ENCODE peak calls at places on chromosomes 7 and 10, in four cellular contexts. One of them, this sample, is unnamed.

GRCh38 chr10:7538970-7539694 is 127.6 kb downstream of the ITIH5 start:
- DNase-seq in SK-N-SH: no peak
- DNase-seq in A549: no peak
- DNase-seq in transverse colon: no peak
- DNase-seq in this sample: no peak

GRCh38 chr7:68963547-68963946 is 634.7 kb upstream of the AUTS2 start:
- DNase-seq in SK-N-SH: no peak
- DNase-seq in transverse colon: no peak
- DNase-seq in A549: peak; percentile 71
- DNase-seq in this sample: peak; percentile 63

GRCh38 chr10:83677795-83678194 is 461.5 kb upstream of the GHITM start:
- DNase-seq in SK-N-SH: no peak
- DNase-seq in transverse colon: no peak
- DNase-seq in A549: no peak
- DNase-seq in this sample: peak; percentile 72

GRCh38 chr7:26178272-26178960 is 22.1 kb downstream of the HNRNPA2B1 start:
- DNase-seq in SK-N-SH: no peak
- DNase-seq in A549: no peak
- DNase-seq in transverse colon: no peak
- DNase-seq in this sample: no peak

GRCh38 chr7:120089968-120090367 is 183.0 kb upstream of the KCND2 start:
- DNase-seq in transverse colon: no peak
- DNase-seq in A549: peak; percentile 45
- DNase-seq in SK-N-SH: peak; percentile 3
- DNase-seq in this sample: no peak

GRCh38 chr10:124512600-124512999 is 51.0 kb downstream of the LHPP start:
- DNase-seq in SK-N-SH: no peak
- DNase-seq in A549: no peak
- DNase-seq in transverse colon: no peak
- DNase-seq in this sample: peak; percentile 26

GRCh38 chr10:86357676-86358075 is 8.9 kb downstream of the GRID1 start:
- DNase-seq in transverse colon: no peak
- DNase-seq in A549: no peak
- DNase-seq in SK-N-SH: no peak
- DNase-seq in this sample: peak; percentile 24

GRCh38 chr10:118621304-118621942 is 26.0 kb upstream of the PRLHR start:
- DNase-seq in SK-N-SH: peak; percentile 33
- DNase-seq in A549: no peak
- DNase-seq in transverse colon: no peak
- DNase-seq in this sample: no peak

GRCh38 chr10:5297466-5297865 is 67.3 kb upstream of the UCN3 start:
- DNase-seq in SK-N-SH: no peak
- DNase-seq in transverse colon: no peak
- DNase-seq in A549: no peak
- DNase-seq in this sample: peak; percentile 75

GRCh38 chr10:118973744-118974143 is 55.8 kb upstream of the NANOS1 start:
- DNase-seq in A549: no peak
- DNase-seq in transverse colon: no peak
- DNase-seq in SK-N-SH: no peak
- DNase-seq in this sample: no peak

GRCh38 chr10:92544296-92544695 is 29.6 kb downstream of the IDE start:
- DNase-seq in SK-N-SH: peak; percentile 25
- DNase-seq in transverse colon: no peak
- DNase-seq in A549: no peak
- DNase-seq in this sample: no peak

GRCh38 chr7:11811709-11812108 is 20.3 kb downstream of the THSD7A start:
- DNase-seq in A549: no peak
- DNase-seq in SK-N-SH: no peak
- DNase-seq in transverse colon: no peak
- DNase-seq in this sample: no peak

GRCh38 chr7:76155938-76156337 is 45.8 kb upstream of the SRRM3 start:
- DNase-seq in transverse colon: peak; percentile 43
- DNase-seq in SK-N-SH: no peak
- DNase-seq in A549: peak; percentile 31
- DNase-seq in this sample: peak; percentile 75

GRCh38 chr7:46810986-46811385 is 770.9 kb downstream of the TNS3 start:
- DNase-seq in A549: no peak
- DNase-seq in transverse colon: no peak
- DNase-seq in SK-N-SH: no peak
- DNase-seq in this sample: no peak

GRCh38 chr7:18580945-18581344 is 85.4 kb downstream of the HDAC9 start:
- DNase-seq in transverse colon: no peak
- DNase-seq in SK-N-SH: no peak
- DNase-seq in A549: no peak
- DNase-seq in this sample: no peak

GRCh38 chr10:69847458-69847857 is 45.8 kb downstream of the COL13A1 start:
- DNase-seq in SK-N-SH: no peak
- DNase-seq in A549: no peak
- DNase-seq in transverse colon: no peak
- DNase-seq in this sample: no peak

GRCh38 chr10:121910673-121911420 is 17.0 kb downstream of the ATE1 start:
- DNase-seq in SK-N-SH: no peak
- DNase-seq in transverse colon: no peak
- DNase-seq in A549: peak; percentile 68
- DNase-seq in this sample: no peak

GRCh38 chr7:27364344-27364758 is 121.7 kb downstream of the EVX1 start:
- DNase-seq in A549: no peak
- DNase-seq in SK-N-SH: no peak
- DNase-seq in transverse colon: peak; percentile 44
- DNase-seq in this sample: peak; percentile 94

GRCh38 chr10:128837478-128837877 is 629.6 kb upstream of the MGMT start:
- DNase-seq in A549: no peak
- DNase-seq in transverse colon: no peak
- DNase-seq in SK-N-SH: no peak
- DNase-seq in this sample: no peak

GRCh38 chr7:91230100-91230499 is 34.1 kb upstream of the FZD1 start:
- DNase-seq in transverse colon: no peak
- DNase-seq in A549: no peak
- DNase-seq in SK-N-SH: no peak
- DNase-seq in this sample: no peak

GRCh38 chr10:91296471-91296870 is 76.0 kb downstream of the PCGF5 start:
- DNase-seq in SK-N-SH: peak; percentile 42
- DNase-seq in A549: peak; percentile 62
- DNase-seq in transverse colon: no peak
- DNase-seq in this sample: no peak

GRCh38 chr7:33982425-33982786 is 77.1 kb downstream of the BMPER start:
- DNase-seq in SK-N-SH: no peak
- DNase-seq in A549: peak; percentile 67
- DNase-seq in transverse colon: no peak
- DNase-seq in this sample: no peak

GRCh38 chr7:151223728-151224127 is 3.3 kb downstream of the ABCF2 start:
- DNase-seq in transverse colon: no peak
- DNase-seq in SK-N-SH: no peak
- DNase-seq in A549: no peak
- DNase-seq in this sample: no peak
- TF ChIP-seq CTCF in transverse colon: no peak
- TF ChIP-seq CTCF in SK-N-SH: peak; percentile 13
- TF ChIP-seq CTCF in A549: no peak
- TF ChIP-seq CTCF in this sample: no peak

GRCh38 chr10:100886099-100886498 is 26.7 kb upstream of the SLF2 start:
- DNase-seq in A549: no peak
- DNase-seq in SK-N-SH: no peak
- DNase-seq in transverse colon: no peak
- DNase-seq in this sample: no peak
- H3K4me3 ChIP-seq in A549: no peak overlapping the region
- H3K4me3 ChIP-seq in SK-N-SH: no peak overlapping the region
- H3K4me3 ChIP-seq in transverse colon: no peak overlapping the region
- H3K4me3 ChIP-seq in this sample: no peak overlapping the region

GRCh38 chr10:80659284-80659683 is 121.6 kb downstream of the SH2D4B start:
- DNase-seq in transverse colon: no peak
- DNase-seq in SK-N-SH: no peak
- DNase-seq in A549: no peak
- DNase-seq in this sample: no peak

GRCh38 chr10:80662429-80663211 is 124.9 kb downstream of the SH2D4B start:
- DNase-seq in A549: peak; percentile 84
- DNase-seq in transverse colon: peak; percentile 85
- DNase-seq in SK-N-SH: peak; percentile 77
- DNase-seq in this sample: peak; percentile 89

GRCh38 chr10:80660266-80660665 is 122.6 kb downstream of the SH2D4B start:
- DNase-seq in SK-N-SH: no peak
- DNase-seq in transverse colon: no peak
- DNase-seq in A549: no peak
- DNase-seq in this sample: no peak

GRCh38 chr10:80660736-80661135 is 123.0 kb downstream of the SH2D4B start:
- DNase-seq in transverse colon: no peak
- DNase-seq in A549: no peak
- DNase-seq in SK-N-SH: no peak
- DNase-seq in this sample: no peak

DNA sequence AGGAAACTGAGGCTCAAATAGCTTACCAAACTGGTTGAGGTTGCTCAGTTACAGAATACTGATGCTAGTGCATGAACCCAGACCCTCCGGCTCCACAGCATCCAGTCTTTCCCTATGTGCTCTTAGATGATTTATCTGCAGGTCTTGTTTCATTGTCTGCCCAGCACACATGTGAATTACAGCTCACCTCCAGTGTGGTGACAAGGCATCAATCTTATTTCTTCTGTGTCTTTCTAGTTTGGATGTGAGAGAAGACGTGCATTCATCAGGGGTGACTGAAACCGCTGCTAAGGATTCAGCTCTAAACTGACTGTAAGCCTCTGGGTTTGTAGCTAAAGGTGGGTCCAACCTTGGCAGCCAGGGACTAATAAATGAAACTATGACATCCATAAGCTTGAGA is 123.8 kb downstream of the SH2D4B start:
- DNase-seq in transverse colon: no peak
- DNase-seq in A549: no peak
- DNase-seq in SK-N-SH: no peak
- DNase-seq in this sample: no peak
- TF ChIP-seq EP300 in transverse colon: no peak
- TF ChIP-seq EP300 in A549: no peak
- TF ChIP-seq EP300 in SK-N-SH: no peak
- TF ChIP-seq EP300 in this sample: no peak

DNA sequence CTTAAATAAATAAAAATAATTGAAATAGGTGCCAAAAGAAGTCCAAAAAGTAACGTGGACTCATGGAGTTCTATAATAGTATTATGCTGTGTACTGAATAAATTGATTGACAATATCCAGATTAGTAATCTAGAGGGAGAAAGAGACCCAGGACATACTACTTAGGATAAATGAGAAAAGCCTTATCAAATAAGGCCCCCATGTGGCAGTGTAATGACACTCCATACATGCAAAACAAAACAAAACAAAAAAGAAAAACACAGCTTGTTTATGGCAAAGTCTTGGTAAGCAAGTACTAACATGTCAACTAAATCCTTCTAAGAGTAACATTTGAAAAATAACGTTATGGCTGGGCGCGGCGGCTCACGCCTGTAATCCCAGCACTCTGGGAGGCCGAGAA is 3.6 kb upstream of the RUNDC3B start:
- DNase-seq in SK-N-SH: peak; percentile 31
- DNase-seq in transverse colon: no peak
- DNase-seq in A549: no peak
- DNase-seq in this sample: no peak
- TF ChIP-seq CTCF in SK-N-SH: no peak
- TF ChIP-seq CTCF in transverse colon: no peak
- TF ChIP-seq CTCF in A549: no peak
- TF ChIP-seq CTCF in this sample: no peak

DNA sequence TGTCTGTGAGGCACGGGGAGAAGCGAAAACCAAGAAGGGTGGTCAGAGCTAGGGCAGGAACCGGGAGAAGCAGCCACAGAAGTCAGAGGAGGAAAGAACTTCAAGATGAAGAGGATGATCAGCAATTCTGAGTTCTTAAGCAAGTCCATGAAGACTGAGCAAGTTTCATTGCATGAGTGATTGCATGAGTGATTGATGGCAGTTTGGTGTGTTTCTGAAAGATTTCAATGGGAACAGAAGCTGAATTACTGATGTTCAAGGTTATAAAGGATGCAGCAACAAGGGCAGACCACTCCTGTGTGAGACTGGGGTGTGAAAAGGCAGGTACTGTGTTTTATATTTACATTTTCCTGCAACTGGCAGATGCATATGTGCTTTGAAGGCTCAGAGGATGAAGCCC is 35.4 kb downstream of the CCNY start:
- DNase-seq in SK-N-SH: no peak
- DNase-seq in A549: no peak
- DNase-seq in transverse colon: no peak
- DNase-seq in this sample: no peak
- H3K4me3 ChIP-seq in SK-N-SH: no peak overlapping the region
- H3K4me3 ChIP-seq in A549: no peak overlapping the region
- H3K4me3 ChIP-seq in transverse colon: no peak overlapping the region
- H3K4me3 ChIP-seq in this sample: no peak overlapping the region

DNA sequence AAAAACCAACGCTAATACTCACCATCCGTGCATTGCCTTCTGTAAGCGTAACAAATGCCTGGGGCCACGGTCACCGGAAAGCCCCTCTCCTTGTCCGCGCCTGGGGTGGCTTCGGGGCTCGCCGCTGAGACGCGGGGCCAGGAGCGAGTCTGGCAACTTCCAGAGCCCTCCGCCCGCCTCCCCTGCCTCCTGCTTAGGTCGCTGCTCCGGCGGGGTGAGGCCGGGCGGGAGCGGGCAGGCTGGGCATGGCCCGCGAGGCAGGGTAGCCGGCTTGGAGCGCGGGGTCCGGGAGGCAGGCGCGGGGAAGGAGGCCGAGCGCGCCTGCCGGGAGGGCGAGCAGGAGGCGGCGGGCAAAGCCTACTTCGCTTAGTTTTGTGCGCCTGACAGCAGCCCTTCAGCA is 13.0 kb upstream of the KAT6B start:
- DNase-seq in SK-N-SH: no peak
- DNase-seq in transverse colon: no peak
- DNase-seq in A549: no peak
- DNase-seq in this sample: no peak
- TF ChIP-seq EP300 in SK-N-SH: no peak
- TF ChIP-seq EP300 in transverse colon: no peak
- TF ChIP-seq EP300 in A549: no peak
- TF ChIP-seq EP300 in this sample: no peak

This sample was measured in sigmoid colon.